ENCODE peak calls at places on chromosomes 3 and 15, in five cellular contexts. K is AG10803, E is RCC 7860, F is AG08396, V is cardiac fibroblast. D is an unnamed sample.

GRCh38 chr3:115518100-115518852 is 105.0 kb upstream of the GAP43 start:
- DNase-seq in K (peak), E (peak), F (peak), V (peak), D (peak)

GRCh38 chr15:41870689-41871081 is 23.2 kb downstream of the SPTBN5 start:
- DNase-seq in K (no peak), E (peak), F (peak), V (peak), D (peak)

GRCh38 chr15:63048115-63048985 is 5.8 kb downstream of the TPM1 start:
- DNase-seq in K (peak), E (peak), F (peak), V (peak), D (peak)

GRCh38 chr3:25648107-25648535 is 16.6 kb downstream of the TOP2B start:
- DNase-seq in K (peak), E (peak), F (peak), V (peak), D (peak)

GRCh38 chr3:59424268-59425010 is 374.6 kb upstream of the CFAP20DC start:
- DNase-seq in K (peak), E (peak), F (peak), V (peak), D (peak)

GRCh38 chr3:129485681-129486056 is 42.8 kb upstream of the RHO start:
- DNase-seq in K (peak), E (no peak), F (peak), V (peak), D (peak)

GRCh38 chr3:150117076-150117475 is 146.4 kb upstream of the PFN2 start:
- DNase-seq in K (peak), E (no peak), F (no peak), V (no peak), D (no peak)

GRCh38 chr3:73609655-73610054 is 15.1 kb downstream of the PDZRN3 start:
- DNase-seq in K (no peak), E (no peak), F (no peak), V (no peak), D (no peak)

GRCh38 chr3:138332472-138333073 is 2.9 kb upstream of the NME9 start:
- DNase-seq in K (peak), E (peak), F (peak), V (peak), D (peak)

GRCh38 chr3:196339493-196340254 is 1.5 kb upstream of the TM4SF19 start:
- DNase-seq in K (peak), E (peak), F (peak), V (peak), D (peak)

GRCh38 chr3:190058486-190059241 is 62.0 kb downstream of the P3H2 start:
- DNase-seq in K (peak), E (no peak), F (no peak), V (peak), D (peak)

GRCh38 chr15:101053261-101053660 is 134.1 kb downstream of the LRRK1 start:
- DNase-seq in K (no peak), E (no peak), F (no peak), V (no peak), D (no peak)

GRCh38 chr3:123602325-123602724 is 17.5 kb upstream of the HACD2 start:
- DNase-seq in K (peak), E (peak), F (no peak), V (peak), D (peak)

GRCh38 chr15:39315200-39315599 is 265.7 kb upstream of the THBS1 start:
- DNase-seq in K (peak), E (no peak), F (no peak), V (no peak), D (no peak)

GRCh38 chr3:111547645-111548044 is 5.6 kb downstream of the CD96 start:
- DNase-seq in K (no peak), E (no peak), F (no peak), V (no peak), D (no peak)

GRCh38 chr3:51673802-51674654 is 3.0 kb downstream of the TEX264 start:
- DNase-seq in K (no peak), E (no peak), F (no peak), V (no peak), D (no peak)

GRCh38 chr3:42601898-42602581 is 1.6 kb downstream of the NKTR start:
- DNase-seq in K (no peak), E (no peak), F (no peak), V (no peak), D (peak)

GRCh38 chr3:29754346-29754745 is 473.5 kb downstream of the RBMS3 start:
- DNase-seq in K (no peak), E (no peak), F (no peak), V (no peak), D (no peak)

GRCh38 chr15:38536201-38536676 is 28.4 kb downstream of the RASGRP1 start:
- DNase-seq in K (peak), E (peak), F (peak), V (peak), D (peak)

GRCh38 chr3:155018621-155019330 is 61.3 kb upstream of the MME start:
- DNase-seq in K (peak), E (no peak), F (no peak), V (peak), D (peak)